ENCODE peak calls at places on chromosomes 1 and 21, in ten cellular contexts. U, V, P, G, Z, S, F, W, Y and L are unnamed samples.

GRCh38 chr1:115430717-115431116 is 92.7 kb upstream of the NGF start:
- DNase-seq in U (peak; percentile 46), V (no peak), P (no peak), G (peak; percentile 95), Z (peak; percentile 99), S (no peak), F (peak; percentile 61), W (peak; percentile 99), Y (no peak), L (no peak)

GRCh38 chr1:110336300-110337039 is 2.7 kb upstream of the RBM15 start:
- DNase-seq in U (no peak), V (no peak), P (no peak), G (peak; percentile 27), Z (peak; percentile 92), S (no peak), F (peak; percentile 39), W (peak; percentile 32), Y (peak; percentile 12), L (no peak)

GRCh38 chr1:212368073-212368484 is 46.6 kb downstream of the PACC1 start:
- DNase-seq in U (peak; percentile 83), V (peak; percentile 80), P (peak; percentile 89), G (peak; percentile 94), Z (peak; percentile 67), S (peak; percentile 90), F (peak; percentile 66), W (peak; percentile 84), Y (peak; percentile 60), L (peak; percentile 76)

GRCh38 chr1:29802181-29803068 is 566.1 kb downstream of the PTPRU start:
- DNase-seq in U (no peak), V (no peak), P (no peak), G (no peak), Z (no peak), S (peak; percentile 72), F (no peak), W (no peak), Y (peak; percentile 37), L (no peak)

GRCh38 chr1:108533351-108534083 is 26.4 kb upstream of the EEIG2 start:
- DNase-seq in U (no peak), V (no peak), P (peak; percentile 55), G (peak; percentile 59), Z (peak; percentile 87), S (no peak), F (no peak), W (no peak), Y (no peak), L (no peak)

GRCh38 chr1:227429447-227430359 is 111.4 kb upstream of the CDC42BPA start:
- DNase-seq in U (no peak), V (no peak), P (no peak), G (no peak), Z (no peak), S (no peak), F (no peak), W (peak; percentile 81), Y (no peak), L (no peak)

GRCh38 chr1:116408803-116409720 is 36.0 kb downstream of the ATP1A1 start:
- DNase-seq in U (no peak), V (no peak), P (no peak), G (no peak), Z (no peak), S (peak; percentile 61), F (no peak), W (no peak), Y (no peak), L (no peak)

GRCh38 chr1:236998571-236998970 is 5.7 kb downstream of the MT1HL1 start:
- DNase-seq in U (no peak), V (no peak), P (no peak), G (no peak), Z (no peak), S (no peak), F (no peak), W (no peak), Y (no peak), L (no peak)

GRCh38 chr21:37984416-37984815 is 68.2 kb upstream of the KCNJ6 start:
- DNase-seq in U (no peak), V (no peak), P (no peak), G (peak; percentile 71), Z (no peak), S (no peak), F (no peak), W (no peak), Y (no peak), L (no peak)

GRCh38 chr1:33255347-33256311 is 663 bp upstream of the ZNF362 start:
- DNase-seq in U (peak; percentile 79), V (peak; percentile 80), P (peak; percentile 92), G (peak; percentile 88), Z (peak; percentile 85), S (peak; percentile 77), F (peak; percentile 83), W (peak; percentile 73), Y (peak; percentile 90), L (peak; percentile 59)

GRCh38 chr1:99782397-99782796 is 16.0 kb upstream of the FRRS1 start:
- DNase-seq in U (no peak), V (no peak), P (no peak), G (no peak), Z (no peak), S (no peak), F (no peak), W (no peak), Y (no peak), L (no peak)

GRCh38 chr1:211296396-211296795 is 30.2 kb upstream of the TRAF5 start:
- DNase-seq in U (no peak), V (no peak), P (no peak), G (no peak), Z (no peak), S (no peak), F (no peak), W (no peak), Y (no peak), L (no peak)

GRCh38 chr1:211287218-211287617 is 28.1 kb downstream of the RCOR3 start:
- DNase-seq in U (no peak), V (no peak), P (no peak), G (no peak), Z (no peak), S (no peak), F (no peak), W (no peak), Y (no peak), L (no peak)

GRCh38 chr1:211292411-211292810 is 33.2 kb downstream of the RCOR3 start:
- DNase-seq in U (no peak), V (no peak), P (no peak), G (no peak), Z (no peak), S (no peak), F (no peak), W (no peak), Y (no peak), L (no peak)
- H3K9me2 ChIP-seq in U (no peaks in the 10 kb centered on the region), V (no peaks in the 10 kb centered on the region), P (no peaks in the 10 kb centered on the region), G (no peaks in the 10 kb centered on the region), Z (no peaks in the 10 kb centered on the region), S (no peaks in the 10 kb centered on the region), F (no peaks in the 10 kb centered on the region), W (no peaks in the 10 kb centered on the region), Y (no peaks in the 10 kb centered on the region), L (no peaks in the 10 kb centered on the region)

DNA sequence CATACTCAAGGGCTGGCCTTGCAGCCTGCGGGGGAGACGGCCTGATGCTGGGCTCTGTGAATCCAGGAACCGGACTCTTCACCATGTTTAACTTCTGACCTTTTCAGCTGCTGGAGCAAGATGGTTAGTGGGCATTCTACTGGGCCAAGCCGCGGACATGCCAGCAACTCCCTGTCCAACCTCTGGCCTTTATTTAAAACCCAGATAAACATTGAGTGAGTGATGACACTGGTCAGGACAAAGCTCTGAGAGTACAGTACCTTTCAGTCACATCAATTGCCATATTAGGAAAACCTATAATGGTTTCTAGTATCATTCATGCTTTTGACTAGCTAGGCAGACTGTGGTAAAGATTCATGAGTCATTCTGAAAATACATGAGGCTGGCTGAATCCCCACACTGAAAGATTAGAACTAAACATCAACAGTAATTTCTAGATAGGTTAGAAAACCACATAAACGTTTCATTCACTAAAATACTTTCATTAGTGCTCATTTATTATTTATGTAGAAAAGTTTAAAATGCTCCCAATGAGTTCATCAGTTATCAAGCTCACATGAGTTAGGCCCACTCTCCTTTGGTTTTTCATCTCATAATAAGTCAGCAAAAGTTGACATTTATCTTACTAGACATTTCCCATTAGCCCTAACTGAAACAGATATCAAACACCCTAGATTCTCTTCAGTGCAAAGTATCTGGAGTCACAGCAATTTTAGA is 7.1 kb upstream of the ACTA1 start:
- DNase-seq in U (no peak), V (peak; percentile 90), P (no peak), G (peak; percentile 78), Z (no peak), S (no peak), F (no peak), W (peak; percentile 64), Y (no peak), L (no peak)
- H3K9me2 ChIP-seq in U (no peaks in the 10 kb centered on the region), V (no peaks in the 10 kb centered on the region), P (no peaks in the 10 kb centered on the region), G (no peaks in the 10 kb centered on the region), Z (no peaks in the 10 kb centered on the region), S (no peaks in the 10 kb centered on the region), F (no peaks in the 10 kb centered on the region), W (no peaks in the 10 kb centered on the region), Y (no peaks in the 10 kb centered on the region), L (no peaks in the 10 kb centered on the region)

GRCh38 chr1:81042225-81042624 is 758.5 kb upstream of the ADGRL2 start:
- DNase-seq in U (no peak), V (no peak), P (no peak), G (no peak), Z (no peak), S (no peak), F (no peak), W (no peak), Y (no peak), L (no peak)
- H3K9me2 ChIP-seq in U (no peaks in the 10 kb centered on the region), V (no peaks in the 10 kb centered on the region), P (peaks cover 8% of the 10 kb centered on the region), G (no peaks in the 10 kb centered on the region), Z (no peaks in the 10 kb centered on the region), S (no peaks in the 10 kb centered on the region), F (no peaks in the 10 kb centered on the region), W (no peaks in the 10 kb centered on the region), Y (no peaks in the 10 kb centered on the region), L (no peaks in the 10 kb centered on the region)

GRCh38 chr1:156157974-156158373 is 4.6 kb downstream of the SEMA4A start:
- DNase-seq in U (no peak), V (no peak), P (no peak), G (no peak), Z (no peak), S (no peak), F (no peak), W (no peak), Y (no peak), L (no peak)
- H3K9me2 ChIP-seq in U (no peaks in the 10 kb centered on the region), V (no peaks in the 10 kb centered on the region), P (no peaks in the 10 kb centered on the region), G (no peaks in the 10 kb centered on the region), Z (no peaks in the 10 kb centered on the region), S (no peaks in the 10 kb centered on the region), F (no peaks in the 10 kb centered on the region), W (no peaks in the 10 kb centered on the region), Y (no peaks in the 10 kb centered on the region), L (no peaks in the 10 kb centered on the region)